ENCODE peak calls at places on chromosome 19, in eight cellular contexts. N, B, I, Z, V, A, P and J are unnamed samples.
A peak's percentile ranks its signal among the peaks of the same experiment; 100 is the strongest.

GRCh38 chr19:44574201-44574950 is 39.0 kb upstream of the IGSF23 start:
- DNase-seq in N (no peak), B (no peak), I (no peak), Z (no peak), V (no peak), A (no peak), P (no peak), J (no peak)

GRCh38 chr19:46866407-46867132 is 5.8 kb downstream of the ARHGAP35 start:
- DNase-seq in N (no peak), B (no peak), I (no peak), Z (no peak), V (no peak), A (no peak), P (no peak), J (no peak)

GRCh38 chr19:1291761-1292418 is 6.2 kb downstream of the EFNA2 start:
- DNase-seq in N (no peak), B (no peak), I (no peak), Z (no peak), V (no peak), A (no peak), P (no peak), J (no peak)

GRCh38 chr19:40286674-40287421 is 1.7 kb upstream of the AKT2 start:
- DNase-seq in N (no peak), B (no peak), I (no peak), Z (no peak), V (no peak), A (no peak), P (no peak), J (no peak)

GRCh38 chr19:1243768-1244692 is 2.5 kb downstream of the ATP5F1D start:
- DNase-seq in N (peak; percentile 87), B (peak; percentile 97), I (peak; percentile 79), Z (peak; percentile 87), V (peak; percentile 82), A (peak; percentile 89), P (peak; percentile 56), J (peak; percentile 95)

GRCh38 chr19:45638930-45639729 is at the start of gene EML2:
- DNase-seq in N (peak; percentile 66), B (no peak), I (peak; percentile 38), Z (peak; percentile 56), V (peak; percentile 37), A (no peak), P (peak; percentile 47), J (no peak)

GRCh38 chr19:30226464-30227070 is 145.6 kb upstream of the ZNF536 start:
- DNase-seq in N (peak; percentile 84), B (no peak), I (no peak), Z (no peak), V (no peak), A (no peak), P (no peak), J (no peak)

GRCh38 chr19:42378225-42378929 is 11.7 kb downstream of the CNFN start:
- DNase-seq in N (no peak), B (no peak), I (no peak), Z (no peak), V (no peak), A (no peak), P (no peak), J (no peak)

GRCh38 chr19:3404324-3405260 is 38.2 kb downstream of the NFIC start:
- DNase-seq in N (peak; percentile 88), B (peak; percentile 93), I (no peak), Z (peak; percentile 89), V (no peak), A (peak; percentile 83), P (no peak), J (peak; percentile 92)

GRCh38 chr19:38229585-38230073 is 5.6 kb upstream of the DPF1 start:
- DNase-seq in N (peak; percentile 95), B (peak; percentile 99), I (peak; percentile 28), Z (peak; percentile 56), V (peak; percentile 42), A (peak; percentile 32), P (peak; percentile 97), J (peak; percentile 70)

GRCh38 chr19:40702337-40703012 is 12.0 kb upstream of the NUMBL start:
- DNase-seq in N (peak; percentile 54), B (peak; percentile 95), I (no peak), Z (peak; percentile 66), V (no peak), A (no peak), P (no peak), J (no peak)

GRCh38 chr19:17733127-17733526 is 13.8 kb downstream of the MAP1S start:
- DNase-seq in N (no peak), B (no peak), I (no peak), Z (no peak), V (no peak), A (no peak), P (no peak), J (no peak)

GRCh38 chr19:5627395-5627904 is 4.6 kb downstream of the SAFB start:
- DNase-seq in N (no peak), B (no peak), I (peak; percentile 42), Z (peak; percentile 56), V (no peak), A (peak; percentile 65), P (no peak), J (peak; percentile 80)

GRCh38 chr19:2883686-2884439 is 16.7 kb downstream of the ZNF556 start:
- DNase-seq in N (no peak), B (no peak), I (no peak), Z (no peak), V (no peak), A (no peak), P (no peak), J (no peak)

GRCh38 chr19:14515501-14516047 is 2.6 kb downstream of the DNAJB1 start:
- DNase-seq in N (no peak), B (no peak), I (no peak), Z (no peak), V (no peak), A (no peak), P (no peak), J (no peak)